ENCODE peak calls at places on chromosomes 16 and 17, in four cellular contexts. One of them, this sample, is unnamed.

GRCh38 chr17:51419476-51419875 is 159.1 kb downstream of the UTP18 start:
- DNase-seq in NCI-H1105: no peak
- DNase-seq in GM04504: no peak
- DNase-seq in AG10803: no peak
- DNase-seq in this sample: no peak

GRCh38 chr16:80356365-80356764 is 184.4 kb upstream of the DYNLRB2 start:
- DNase-seq in NCI-H1105: no peak
- DNase-seq in AG10803: no peak
- DNase-seq in GM04504: no peak
- DNase-seq in this sample: no peak

GRCh38 chr17:74452027-74452840 is 14.2 kb upstream of the CD300A start:
- DNase-seq in GM04504: no peak
- DNase-seq in AG10803: no peak
- DNase-seq in NCI-H1105: no peak
- DNase-seq in this sample: no peak

GRCh38 chr17:58127846-58128245 is 20.3 kb upstream of the OR4D1 start:
- DNase-seq in NCI-H1105: no peak
- DNase-seq in AG10803: no peak
- DNase-seq in GM04504: no peak
- DNase-seq in this sample: no peak

GRCh38 chr16:9909072-9909471 is 273.2 kb downstream of the GRIN2A start:
- DNase-seq in NCI-H1105: no peak
- DNase-seq in GM04504: no peak
- DNase-seq in AG10803: no peak
- DNase-seq in this sample: no peak

GRCh38 chr17:17242246-17242645 is 5.3 kb upstream of the FLCN start:
- DNase-seq in AG10803: no peak
- DNase-seq in NCI-H1105: no peak
- DNase-seq in GM04504: no peak
- DNase-seq in this sample: no peak

GRCh38 chr16:89142474-89143197 is 28.9 kb upstream of the CDH15 start:
- DNase-seq in NCI-H1105: no peak
- DNase-seq in AG10803: no peak
- DNase-seq in GM04504: no peak
- DNase-seq in this sample: no peak

GRCh38 chr17:4256952-4257351 is 6.8 kb downstream of the ANKFY1 start:
- DNase-seq in GM04504: no peak
- DNase-seq in NCI-H1105: no peak
- DNase-seq in AG10803: no peak
- DNase-seq in this sample: no peak

GRCh38 chr16:30375830-30376229 is 1.2 kb downstream of the MYL11 start:
- DNase-seq in GM04504: no peak
- DNase-seq in NCI-H1105: no peak
- DNase-seq in AG10803: no peak
- DNase-seq in this sample: no peak

GRCh38 chr16:88905563-88905962 is 39.1 kb upstream of the PABPN1L start:
- DNase-seq in NCI-H1105: no peak
- DNase-seq in GM04504: no peak
- DNase-seq in AG10803: no peak
- DNase-seq in this sample: no peak

GRCh38 chr16:11877374-11877773 is 26.0 kb upstream of the RSL1D1 start:
- DNase-seq in GM04504: no peak
- DNase-seq in AG10803: peak; percentile 27
- DNase-seq in NCI-H1105: no peak
- DNase-seq in this sample: no peak

GRCh38 chr16:2160915-2161551 is 5.5 kb downstream of the TRAF7 start:
- DNase-seq in GM04504: peak; percentile 48
- DNase-seq in AG10803: peak; percentile 87
- DNase-seq in NCI-H1105: no peak
- DNase-seq in this sample: no peak

GRCh38 chr16:89122322-89122831 is 28.7 kb downstream of the ACSF3 start:
- DNase-seq in GM04504: no peak
- DNase-seq in AG10803: no peak
- DNase-seq in NCI-H1105: peak; percentile 51
- DNase-seq in this sample: no peak

GRCh38 chr17:15507001-15507400 is 39.6 kb upstream of the CDRT4 start:
- DNase-seq in NCI-H1105: no peak
- DNase-seq in GM04504: no peak
- DNase-seq in AG10803: no peak
- DNase-seq in this sample: no peak

GRCh38 chr17:34755981-34756669 is 176.7 kb downstream of the TMEM132E start:
- DNase-seq in AG10803: no peak
- DNase-seq in GM04504: no peak
- DNase-seq in NCI-H1105: no peak
- DNase-seq in this sample: no peak

This sample was measured in AG09319.